ENCODE peak calls at places on chromosomes 1 and 21, in eight cellular contexts. G, C, O, A, X, Z, F and W are unnamed samples.

GRCh38 chr1:244963231-244963826 is 99.0 kb upstream of the HNRNPU start:
- DNase-seq in X (no peak), G (peak), A (no peak), F (no peak), O (no peak), C (no peak), Z (no peak), W (no peak)

GRCh38 chr1:162663589-162664030 is 31.3 kb downstream of the DDR2 start:
- DNase-seq in O (no peak), C (peak), G (peak), A (no peak), F (no peak), X (no peak), Z (peak), W (no peak)

GRCh38 chr1:154350383-154350782 is 25.1 kb downstream of the ATP8B2 start:
- DNase-seq in F (no peak), Z (no peak), A (no peak), C (no peak), G (no peak), X (no peak), O (no peak), W (no peak)

GRCh38 chr1:76802094-76802493 is 65.2 kb upstream of the ST6GALNAC5 start:
- DNase-seq in C (peak), O (no peak), Z (no peak), F (no peak), G (no peak), A (no peak), X (no peak), W (no peak)

GRCh38 chr1:55155522-55155921 is 59.6 kb downstream of the USP24 start:
- DNase-seq in X (no peak), Z (peak), C (peak), A (peak), F (peak), G (no peak), O (peak), W (no peak)

GRCh38 chr1:240194120-240194519 is 102.4 kb downstream of the FMN2 start:
- DNase-seq in O (no peak), G (peak), Z (no peak), C (no peak), X (no peak), F (no peak), A (no peak), W (no peak)

GRCh38 chr1:197180252-197180878 is 33.9 kb upstream of the ASPM start:
- DNase-seq in C (peak), Z (no peak), X (no peak), A (no peak), O (peak), G (peak), F (no peak), W (no peak)

GRCh38 chr1:31102501-31102950 is 37.0 kb upstream of the PUM1 start:
- DNase-seq in Z (peak), X (no peak), O (no peak), F (no peak), A (no peak), G (peak), C (no peak), W (no peak)

GRCh38 chr1:53291574-53291973 is 36.3 kb downstream of the LRP8 start:
- DNase-seq in Z (no peak), F (no peak), G (no peak), C (peak), X (no peak), A (no peak), O (no peak), W (no peak)

GRCh38 chr1:193437785-193438184 is 251.4 kb upstream of the B3GALT2 start:
- DNase-seq in A (no peak), G (no peak), O (no peak), F (no peak), Z (no peak), C (no peak), X (no peak), W (no peak)

DNA sequence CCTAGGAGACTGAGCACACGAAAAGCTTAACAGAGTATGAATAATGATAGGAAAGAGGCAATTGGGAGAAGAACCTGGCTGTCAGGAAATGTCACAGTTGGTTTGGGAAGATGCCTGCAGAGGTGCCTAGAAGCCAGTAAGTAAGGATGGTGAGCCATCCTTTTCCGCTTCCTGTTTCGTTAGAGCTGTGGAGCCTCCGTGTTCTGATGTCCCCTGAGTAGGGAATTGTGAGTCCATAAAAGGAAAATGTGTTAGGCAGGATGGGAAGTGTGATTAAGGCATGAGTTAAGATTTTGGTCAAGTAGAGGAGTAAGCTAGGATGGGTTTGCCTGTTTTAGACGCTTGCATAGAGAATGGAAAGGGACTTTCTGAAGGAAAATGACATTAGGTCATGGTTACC is 9.0 kb downstream of the CLIC4 start:
- DNase-seq in A (no peak), F (no peak), G (no peak), Z (no peak), O (no peak), X (no peak), C (no peak), W (no peak)
- H3K27ac ChIP-seq in A (no peak), F (peak), G (no peak), Z (no peak), O (peak), X (no peak), C (no peak), W (no peak)

DNA sequence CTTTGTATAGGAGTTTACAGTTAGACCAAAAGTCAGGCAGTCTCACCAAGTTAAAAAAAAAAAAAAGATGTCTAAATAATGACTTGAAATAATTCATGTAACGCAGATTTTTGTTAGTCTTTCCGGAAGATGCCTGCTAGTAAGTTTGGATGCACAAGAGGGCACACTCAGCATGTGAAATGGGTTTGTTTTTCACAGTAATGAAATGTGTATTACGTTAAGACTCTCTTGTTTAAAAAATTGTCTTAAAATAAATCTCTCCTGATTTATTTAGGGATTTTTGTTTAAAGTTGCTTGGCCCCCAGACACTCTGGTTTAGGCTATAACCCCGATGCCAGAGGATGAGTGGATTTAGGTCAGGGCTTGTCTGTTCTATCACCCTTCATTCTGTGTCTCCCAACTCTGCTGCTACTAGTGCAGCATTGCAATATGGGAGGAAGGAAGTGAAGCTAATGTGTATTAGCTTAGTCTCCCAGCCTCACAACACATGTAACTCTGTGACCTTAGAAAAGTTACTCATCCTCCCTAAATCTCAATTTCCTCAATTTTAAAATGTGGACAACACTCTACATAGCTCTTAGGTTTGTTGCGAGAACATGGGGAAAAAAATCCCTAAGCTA is 25.7 kb downstream of the CTH start:
- DNase-seq in X (no peak), O (no peak), A (no peak), Z (no peak), G (peak), C (peak), F (peak), W (no peak)
- TF ChIP-seq CTCF in X (no peak), O (peak), A (peak), Z (no peak), G (peak), C (peak), F (peak), W (peak)

GRCh38 chr21:33794586-33794985 is 121.0 kb downstream of the ATP5PO start:
- DNase-seq in A (no peak), X (no peak), Z (no peak), G (no peak), O (no peak), F (no peak), C (no peak), W (no peak)
- H3K4me3 ChIP-seq in A (no peak), X (no peak), Z (no peak), G (no peak), O (no peak), F (no peak), C (no peak), W (no peak)

DNA sequence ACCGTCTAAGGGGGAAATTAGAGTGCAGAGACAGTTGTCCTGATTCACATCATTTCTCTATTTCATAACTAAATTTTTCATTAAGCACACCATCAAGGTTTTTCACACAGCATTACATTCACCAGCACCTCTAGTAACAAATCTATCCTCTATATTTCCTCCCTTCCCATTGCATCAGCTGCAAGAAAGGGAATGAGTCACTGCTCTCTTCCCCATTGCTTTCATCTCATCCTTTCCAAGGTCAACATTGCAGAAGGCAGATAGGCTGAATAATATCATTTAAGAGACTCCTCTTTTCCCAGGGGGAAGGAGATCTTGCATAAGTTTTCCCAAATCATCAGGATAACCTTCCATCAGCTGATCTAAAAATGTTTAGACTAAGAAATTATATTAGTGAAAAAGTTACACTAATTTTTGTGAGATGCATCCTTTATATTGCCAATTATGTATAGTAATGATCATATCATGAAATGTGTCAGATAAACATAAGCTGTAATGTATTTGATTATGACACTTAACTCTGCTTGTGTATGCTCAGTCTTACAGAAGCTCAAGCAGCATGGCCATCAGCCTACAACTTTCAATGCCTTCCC is 4.3 kb downstream of the INTS7 start:
- DNase-seq in G (peak), F (no peak), O (no peak), C (peak), Z (peak), A (no peak), X (no peak), W (no peak)
- H3K27ac ChIP-seq in G (peak), F (no peak), O (no peak), C (peak), Z (no peak), A (no peak), X (no peak), W (no peak)

DNA sequence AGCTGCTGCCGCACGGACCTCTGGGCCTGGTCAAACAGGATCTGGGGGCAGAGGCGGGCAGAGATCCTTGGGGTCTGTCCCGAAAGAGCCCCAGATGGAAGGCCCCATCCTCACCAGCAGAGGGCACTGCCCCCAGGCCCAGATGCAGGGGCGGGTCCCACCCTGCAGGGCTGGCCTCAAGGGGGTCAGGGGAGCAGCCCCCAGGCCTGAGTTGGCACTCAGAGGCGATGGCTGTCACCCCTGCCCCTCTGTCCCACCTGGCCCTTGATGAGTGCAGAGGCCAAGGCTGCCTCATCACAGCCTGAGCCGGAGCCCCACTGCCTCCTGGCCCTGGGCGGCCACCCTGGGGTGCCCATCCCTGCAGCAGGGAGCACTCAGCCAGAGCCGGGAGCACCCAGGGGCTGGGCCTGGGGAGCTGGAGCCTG is 5.7 kb downstream of the ACAP3 start:
- DNase-seq in F (no peak), C (no peak), O (no peak), X (no peak), A (no peak), G (no peak), Z (no peak), W (no peak)
- TF ChIP-seq CTCF in F (no peak), C (peak), O (peak), X (peak), A (peak), G (peak), Z (no peak), W (no peak)